ENCODE peak calls at places on chromosome 4, in five cellular contexts. N is right atrium auricular region, Z is OCI-LY7, C is mammary epithelial cell, H is foreskin fibroblast. L is an unnamed sample.

GRCh38 chr4:44738615-44739014 is 12.3 kb upstream of the GNPDA2 start:
- DNase-seq in N (no peak), Z (peak; percentile 40), C (no peak), H (no peak), L (peak; percentile 42)

GRCh38 chr4:76605099-76605563 is 170.1 kb downstream of the SHROOM3 start:
- DNase-seq in N (no peak), Z (no peak), C (no peak), H (peak; percentile 76), L (no peak)

GRCh38 chr4:184807261-184807660 is 18.5 kb downstream of the ACSL1 start:
- DNase-seq in N (no peak), Z (no peak), C (no peak), H (no peak), L (no peak)

GRCh38 chr4:169485791-169486742 is 126.3 kb downstream of the NEK1 start:
- DNase-seq in N (no peak), Z (peak; percentile 33), C (peak; percentile 50), H (peak; percentile 47), L (peak; percentile 72)

GRCh38 chr4:79917246-79917645 is 155.8 kb downstream of the ANTXR2 start:
- DNase-seq in N (no peak), Z (peak; percentile 33), C (peak; percentile 32), H (peak; percentile 16), L (peak; percentile 65)

GRCh38 chr4:90198086-90198847 is 71.1 kb downstream of the CCSER1 start:
- DNase-seq in N (no peak), Z (no peak), C (peak; percentile 2), H (no peak), L (peak; percentile 17)

GRCh38 chr4:108060164-108060563 is 70.5 kb downstream of the HADH start:
- DNase-seq in N (no peak), Z (no peak), C (peak; percentile 22), H (peak; percentile 43), L (peak; percentile 55)

GRCh38 chr4:71004281-71004851 is 10.9 kb downstream of the DCK start:
- DNase-seq in N (no peak), Z (peak; percentile 71), C (no peak), H (no peak), L (no peak)

GRCh38 chr4:7547368-7548040 is 112.8 kb upstream of the PSAPL1 start:
- DNase-seq in N (no peak), Z (no peak), C (peak; percentile 78), H (no peak), L (peak; percentile 9)

DNA sequence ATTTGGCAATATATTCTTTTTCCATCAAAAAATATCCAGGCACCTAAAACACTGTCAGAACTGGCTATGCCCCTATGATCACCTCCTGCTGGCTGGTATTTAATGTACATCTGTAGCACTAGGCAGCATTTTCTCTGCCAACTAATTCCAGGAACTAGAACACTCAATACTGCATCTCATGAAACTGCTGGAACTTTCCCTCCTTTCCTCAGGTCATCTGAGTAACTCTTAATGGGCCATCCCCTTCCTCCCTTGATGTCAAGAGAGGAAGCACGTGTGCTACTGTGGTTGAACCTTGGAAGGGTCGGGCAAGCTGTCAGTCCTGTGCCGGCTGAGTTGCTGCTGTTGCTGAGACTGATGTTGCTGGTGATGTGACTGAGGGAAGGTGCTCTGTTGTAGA is 39.4 kb downstream of the TMEM165 start:
- DNase-seq in N (no peak), Z (no peak), C (no peak), H (peak; percentile 35), L (peak; percentile 32)
- TF ChIP-seq CTCF in N (no peak), Z (no peak), C (peak; percentile 12), H (peak; percentile 18), L (peak; percentile 54)

GRCh38 chr4:22676058-22676457 is 16.7 kb upstream of the GBA3 start:
- DNase-seq in N (no peak), Z (no peak), C (no peak), H (no peak), L (no peak)
- H3K4me3 ChIP-seq in N (no peak overlapping the region), Z (no peak overlapping the region), C (no peak overlapping the region), H (no peak overlapping the region), L (no peak overlapping the region)

GRCh38 chr4:109658871-109659410 is 44.3 kb downstream of the CASP6 start:
- DNase-seq in N (no peak), Z (no peak), C (no peak), H (no peak), L (peak; percentile 24)
- TF ChIP-seq CTCF in N (peak; percentile 19), Z (peak; percentile 35), C (no peak), H (no peak), L (peak; percentile 18)

GRCh38 chr4:5165419-5166369 is 114.4 kb downstream of the STK32B start:
- DNase-seq in N (no peak), Z (no peak), C (no peak), H (no peak), L (no peak)
- H3K4me3 ChIP-seq in N (no peak overlapping the region), Z (no peak overlapping the region), C (no peak overlapping the region), H (no peak overlapping the region), L (no peak overlapping the region)

GRCh38 chr4:36163198-36163597 is 81.1 kb downstream of the ARAP2 start:
- DNase-seq in N (no peak), Z (no peak), C (no peak), H (no peak), L (no peak)

GRCh38 chr4:36159208-36159607 is 85.1 kb downstream of the ARAP2 start:
- DNase-seq in N (no peak), Z (no peak), C (no peak), H (no peak), L (no peak)
- TF ChIP-seq CTCF in N (no peak), Z (peak; percentile 55), C (no peak), H (no peak), L (peak; percentile 6)

GRCh38 chr4:29805245-29805644 is 914.9 kb upstream of the PCDH7 start:
- DNase-seq in N (no peak), Z (no peak), C (no peak), H (no peak), L (no peak)

DNA sequence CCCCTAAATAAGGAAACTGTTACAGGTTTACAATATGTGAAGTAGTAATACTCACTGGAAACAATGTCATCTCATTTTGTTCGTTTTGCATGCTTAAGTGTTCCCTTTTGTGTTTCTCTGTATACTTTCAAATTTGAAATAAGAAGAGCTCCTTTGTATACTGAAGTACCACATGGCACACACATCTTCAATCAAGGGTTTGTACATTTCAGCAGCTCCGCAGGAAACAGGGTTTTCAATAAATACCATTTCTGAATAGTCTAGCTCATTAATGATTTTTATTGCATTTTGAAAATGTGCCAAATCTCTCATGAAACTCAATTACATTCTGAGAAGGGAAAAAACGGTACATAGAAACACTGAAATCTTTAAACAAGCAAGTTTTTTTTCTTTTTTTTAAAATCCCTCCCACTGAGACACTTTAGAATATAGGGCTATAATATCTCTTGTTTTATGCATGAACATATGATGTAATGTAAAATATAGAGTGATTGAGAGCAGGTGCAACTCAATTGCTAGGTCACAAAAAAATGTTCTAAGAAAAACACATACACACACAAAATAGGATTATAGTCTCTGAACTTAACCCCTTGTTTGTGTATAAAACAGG is 914.2 kb upstream of the PCDH7 start:
- DNase-seq in N (no peak), Z (no peak), C (no peak), H (no peak), L (no peak)
- H3K4me3 ChIP-seq in N (no peak overlapping the region), Z (no peak overlapping the region), C (no peak overlapping the region), H (no peak overlapping the region), L (no peak overlapping the region)

DNA sequence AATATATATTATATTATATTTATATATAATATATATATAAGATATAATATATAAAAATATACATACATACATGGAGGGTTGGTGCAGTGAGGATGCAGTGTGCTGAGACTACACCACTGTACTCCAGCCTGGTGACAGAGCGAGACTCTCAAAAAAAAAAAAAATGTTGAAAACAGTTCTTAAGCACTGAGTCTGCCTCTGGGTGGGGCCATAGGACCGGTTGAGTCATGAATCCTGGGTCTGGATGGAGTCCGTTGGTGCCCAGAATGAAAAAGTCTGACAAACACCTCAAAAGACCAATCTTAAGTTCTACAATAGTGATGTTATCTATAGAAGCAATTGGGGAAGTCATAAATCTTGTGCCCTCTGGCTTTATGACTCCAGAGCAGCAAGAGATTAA is 70.5 kb downstream of the FGFBP1 start:
- DNase-seq in N (no peak), Z (no peak), C (no peak), H (no peak), L (peak; percentile 34)
- TF ChIP-seq CTCF in N (no peak), Z (peak; percentile 14), C (no peak), H (no peak), L (peak; percentile 5)

GRCh38 chr4:153346563-153346962 is 2.1 kb downstream of the MND1 start:
- DNase-seq in N (no peak), Z (peak; percentile 60), C (no peak), H (no peak), L (no peak)
- H3K4me3 ChIP-seq in N (no peak overlapping the region), Z (peak overlapping the region; percentile 87), C (no peak overlapping the region), H (no peak overlapping the region), L (no peak overlapping the region)

DNA sequence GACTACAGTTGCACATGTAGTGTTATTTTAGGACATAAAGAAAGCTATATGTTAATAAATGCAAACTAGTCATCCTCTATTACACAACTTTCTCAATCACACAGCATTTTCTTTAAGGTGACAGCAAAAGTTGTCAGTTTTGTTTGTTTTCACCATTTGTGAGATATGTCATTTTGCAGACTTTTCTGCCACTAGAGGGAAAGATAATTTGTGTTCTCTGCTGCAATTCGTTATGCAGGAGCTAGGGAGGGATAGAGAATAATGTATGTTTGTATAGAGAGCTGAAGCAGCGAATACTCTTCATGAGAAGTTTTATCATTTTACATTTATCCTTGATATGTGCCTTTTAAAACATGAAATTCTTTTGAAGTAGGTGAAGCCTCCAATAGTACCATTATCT is 670.6 kb upstream of the ATOH1 start:
- DNase-seq in N (no peak), Z (no peak), C (no peak), H (no peak), L (peak; percentile 12)
- TF ChIP-seq CTCF in N (no peak), Z (peak; percentile 26), C (peak; percentile 24), H (no peak), L (peak; percentile 66)

GRCh38 chr4:52036875-52037274 is 1.2 kb downstream of the SGCB start:
- DNase-seq in N (no peak), Z (no peak), C (no peak), H (no peak), L (no peak)
- H3K4me3 ChIP-seq in N (peak overlapping the region; percentile 82), Z (peak overlapping the region; percentile 96), C (peak overlapping the region; percentile 88), H (peak overlapping the region; percentile 65), L (no peak overlapping the region)

L was measured in epithelial cell of esophagus.